ENCODE peak calls at places on chromosomes 1 and 21, in six cellular contexts. N is hepatocyte, S is NCI-H2081, U is psoas muscle, V is AG10803, L is NCI-H524. D is an unnamed sample.

GRCh38 chr1:207908112-207908734 is 2.7 kb downstream of the CD34 start:
- DNase-seq in N (no peak), S (no peak), U (peak), V (no peak), L (no peak), D (no peak)

GRCh38 chr1:161440312-161440894 is 64.9 kb upstream of the FCGR2A start:
- DNase-seq in N (peak), S (no peak), U (peak), V (peak), L (no peak), D (no peak)

GRCh38 chr1:53390736-53391135 is 62.9 kb upstream of the LRP8 start:
- DNase-seq in N (no peak), S (no peak), U (peak), V (no peak), L (no peak), D (no peak)

GRCh38 chr1:11562664-11563063 is 83.7 kb downstream of the DISP3 start:
- DNase-seq in N (no peak), S (no peak), U (no peak), V (no peak), L (no peak), D (no peak)

GRCh38 chr21:14319805-14320204 is 63.1 kb downstream of the HSPA13 start:
- DNase-seq in N (no peak), S (no peak), U (no peak), V (no peak), L (no peak), D (no peak)

GRCh38 chr1:151728151-151728711 is 6.9 kb downstream of the RIIAD1 start:
- DNase-seq in N (no peak), S (no peak), U (no peak), V (peak), L (no peak), D (peak)

GRCh38 chr1:156502396-156502748 is 1.8 kb upstream of the MEF2D start:
- DNase-seq in N (no peak), S (no peak), U (no peak), V (no peak), L (no peak), D (no peak)

GRCh38 chr1:160708821-160709220 is 2.8 kb downstream of the CD48 start:
- DNase-seq in N (no peak), S (no peak), U (no peak), V (no peak), L (no peak), D (no peak)

GRCh38 chr1:40153073-40153770 is 8.0 kb upstream of the RLF start:
- DNase-seq in N (peak), S (peak), U (no peak), V (peak), L (no peak), D (no peak)

GRCh38 chr1:21552715-21553114 is 43.5 kb downstream of the ALPL start:
- DNase-seq in N (no peak), S (no peak), U (no peak), V (peak), L (no peak), D (no peak)

GRCh38 chr1:54403808-54404261 is 2.4 kb downstream of the SSBP3 start:
- DNase-seq in N (no peak), S (no peak), U (peak), V (peak), L (no peak), D (no peak)

GRCh38 chr1:201876148-201876547 is 12.6 kb upstream of the SHISA4 start:
- DNase-seq in N (no peak), S (no peak), U (no peak), V (no peak), L (no peak), D (peak)

GRCh38 chr1:169295846-169296245 is 71.8 kb downstream of the NME7 start:
- DNase-seq in N (no peak), S (no peak), U (no peak), V (no peak), L (no peak), D (no peak)

GRCh38 chr1:155272466-155273133 is 704 bp downstream of the CLK2 start:
- DNase-seq in N (no peak), S (no peak), U (no peak), V (peak), L (no peak), D (peak)

GRCh38 chr21:34900376-34900775 is 148.7 kb downstream of the RUNX1 start:
- DNase-seq in N (peak), S (no peak), U (no peak), V (peak), L (no peak), D (no peak)

GRCh38 chr1:244968431-244968830 is 104.1 kb upstream of the HNRNPU start:
- DNase-seq in N (no peak), S (no peak), U (peak), V (peak), L (no peak), D (no peak)

GRCh38 chr1:181423301-181423918 is 59.9 kb upstream of the CACNA1E start:
- DNase-seq in N (peak), S (peak), U (no peak), V (peak), L (no peak), D (peak)

GRCh38 chr1:181910905-181911304 is 150.6 kb downstream of the ZNF648 start:
- DNase-seq in N (no peak), S (no peak), U (no peak), V (no peak), L (no peak), D (no peak)

GRCh38 chr1:230752407-230752806 is 5.2 kb downstream of the CAPN9 start:
- DNase-seq in N (no peak), S (no peak), U (no peak), V (no peak), L (peak), D (peak)

GRCh38 chr21:42218836-42219605 is at the start of gene ABCG1:
- DNase-seq in N (peak), S (peak), U (peak), V (no peak), L (no peak), D (peak)

GRCh38 chr1:14945132-14946010 is 208.2 kb upstream of the TMEM51 start:
- DNase-seq in N (peak), S (no peak), U (no peak), V (peak), L (peak), D (no peak)

GRCh38 chr1:2231667-2232254 is 3.6 kb downstream of the SKI start:
- DNase-seq in N (peak), S (no peak), U (peak), V (peak), L (no peak), D (peak)

GRCh38 chr1:23103001-23103879 is 65.4 kb downstream of the LUZP1 start:
- DNase-seq in N (no peak), S (no peak), U (no peak), V (no peak), L (no peak), D (no peak)